ENCODE peak calls at places on chromosomes 4 and X, in nine cellular contexts. Q is activated T-cell treated with anti-CD3 and anti-CD28 coated beads for 48 hours; W is PC-9; E is NCI-H146; J is activated CD4-positive, alpha-beta memory T cell treated with anti-CD3 and anti-CD28 coated beads, Interleukin-2, amount 10 ng/mL, durations not matched to agents 7 days and 5 days; A is DMS153; X is T-helper 9 cell; P is kidney glomerular epithelial cell; V is mucosa of gallbladder. C is an unnamed sample.

GRCh38 chr4:185115827-185116232 is 27.2 kb upstream of the SLC25A4 start:
- DNase-seq in W (no peak), X (no peak), A (no peak), J (no peak), V (peak), P (peak), Q (no peak), E (peak), C (peak)

GRCh38 chrX:47796433-47796906 is 40.2 kb upstream of the ZNF81 start:
- DNase-seq in P (peak), J (no peak), X (no peak), W (no peak), A (no peak), Q (no peak), E (no peak), V (no peak), C (no peak)

GRCh38 chr4:53553486-53554210 is 37.6 kb downstream of the LNX1 start:
- DNase-seq in E (no peak), P (no peak), J (no peak), X (no peak), W (no peak), Q (no peak), A (no peak), V (no peak), C (no peak)

GRCh38 chr4:42497142-42497541 is 99.9 kb downstream of the SHISA3 start:
- DNase-seq in P (no peak), X (no peak), W (no peak), Q (no peak), A (no peak), E (no peak), V (no peak), J (no peak), C (no peak)

GRCh38 chr4:185463541-185463940 is 8.0 kb downstream of the CCDC110 start:
- DNase-seq in J (no peak), W (no peak), X (no peak), E (no peak), A (peak), P (no peak), V (no peak), Q (no peak), C (no peak)

GRCh38 chr4:187174749-187175148 is 451.1 kb upstream of the FAT1 start:
- DNase-seq in J (no peak), V (no peak), P (no peak), E (no peak), Q (no peak), X (no peak), A (no peak), W (no peak), C (no peak)

GRCh38 chrX:131802836-131803626 is 220.1 kb upstream of the STK26 start:
- DNase-seq in Q (no peak), X (peak), A (no peak), P (no peak), J (peak), E (no peak), W (no peak), V (peak), C (no peak)

GRCh38 chr4:77007358-77008230 is 58.0 kb downstream of the SEPTIN11 start:
- DNase-seq in J (no peak), P (peak), V (no peak), E (no peak), X (no peak), A (no peak), Q (no peak), W (peak), C (no peak)

GRCh38 chr4:71441186-71442169 is 102.7 kb downstream of the SLC4A4 start:
- DNase-seq in X (no peak), A (no peak), J (no peak), P (peak), E (no peak), W (no peak), Q (no peak), V (peak), C (no peak)

GRCh38 chr4:145697332-145697731 is 17.4 kb downstream of the C4orf51 start:
- DNase-seq in V (no peak), P (no peak), Q (no peak), W (no peak), X (no peak), A (no peak), J (no peak), E (no peak), C (no peak)

GRCh38 chr4:102537280-102537679 is 36.1 kb downstream of the NFKB1 start:
- DNase-seq in P (no peak), W (no peak), Q (no peak), E (no peak), A (no peak), X (no peak), V (no peak), J (no peak), C (no peak)

GRCh38 chrX:131791608-131792355 is 231.3 kb upstream of the STK26 start:
- DNase-seq in P (no peak), W (no peak), E (no peak), J (no peak), Q (no peak), A (no peak), X (no peak), V (no peak), C (no peak)

GRCh38 chr4:947491-947971 is 15.3 kb downstream of the TMEM175 start:
- DNase-seq in A (no peak), V (no peak), E (no peak), J (no peak), Q (no peak), X (no peak), W (no peak), P (no peak), C (no peak)

GRCh38 chr4:104416725-104417363 is 77.8 kb downstream of the CXXC4 start:
- DNase-seq in Q (no peak), X (no peak), E (no peak), A (no peak), W (no peak), P (no peak), J (no peak), V (no peak), C (no peak)

C was measured in progenitor cell of endocrine pancreas.